ENCODE peak calls at places on chromosomes 6 and 20, in five cellular contexts. N is Ammon's horn, Y is activated T-helper 1 cell treated with Interleukin-2 at 50 U/mL for 16 hours, Q is SW480, T is non-pigmented ciliary epithelial cell. M is an unnamed sample.

GRCh38 chr6:105545206-105545920 is 142.5 kb upstream of the PREP start:
- DNase-seq in Y (no peak), N (no peak), T (no peak), Q (no peak), M (no peak)

GRCh38 chr20:32588040-32588439 is 2.9 kb upstream of the NOL4L start:
- DNase-seq in T (no peak), N (no peak), Q (no peak), Y (no peak), M (no peak)

GRCh38 chr20:57400262-57400701 is 9.1 kb downstream of the RBM38 start:
- DNase-seq in N (peak; percentile 21), Q (no peak), T (no peak), Y (no peak), M (no peak)

GRCh38 chr20:54103067-54103761 is 32.8 kb upstream of the BCAS1 start:
- DNase-seq in T (no peak), Q (peak; percentile 71), N (peak; percentile 44), Y (peak; percentile 35), M (peak; percentile 63)

GRCh38 chr6:152380993-152381898 is 255.9 kb downstream of the SYNE1 start:
- DNase-seq in N (peak; percentile 86), T (peak; percentile 91), Q (peak; percentile 64), Y (no peak), M (peak; percentile 55)

GRCh38 chr6:14822012-14822553 is 423.8 kb upstream of the JARID2 start:
- DNase-seq in N (no peak), Y (no peak), Q (no peak), T (no peak), M (no peak)

GRCh38 chr6:69232506-69233194 is 564.2 kb downstream of the LMBRD1 start:
- DNase-seq in T (peak; percentile 31), Q (peak; percentile 52), Y (no peak), N (peak; percentile 85), M (peak; percentile 87)

GRCh38 chr20:41538810-41539596 is 79.2 kb downstream of the CHD6 start:
- DNase-seq in Y (no peak), T (no peak), Q (peak; percentile 13), N (no peak), M (no peak)

GRCh38 chr6:90403489-90404381 is 107.1 kb upstream of the BACH2 start:
- DNase-seq in Q (peak; percentile 46), T (peak; percentile 64), Y (no peak), N (peak; percentile 14), M (no peak)

GRCh38 chr6:106194949-106195919 is 109.1 kb downstream of the PRDM1 start:
- DNase-seq in N (no peak), Q (peak; percentile 77), Y (no peak), T (peak; percentile 50), M (no peak)

GRCh38 chr6:13742961-13743735 is 31.5 kb upstream of the RANBP9 start:
- DNase-seq in T (no peak), Q (no peak), N (no peak), Y (no peak), M (no peak)

GRCh38 chr20:63567382-63568169 is 6.5 kb downstream of the HELZ2 start:
- DNase-seq in Q (no peak), T (no peak), N (peak; percentile 53), Y (peak; percentile 24), M (no peak)

GRCh38 chr6:35050291-35050987 is 90.7 kb downstream of the TCP11 start:
- DNase-seq in T (no peak), Q (no peak), Y (no peak), N (no peak), M (no peak)

GRCh38 chr6:7157752-7158616 is 50.2 kb downstream of the RREB1 start:
- DNase-seq in Q (no peak), T (no peak), Y (no peak), N (no peak), M (no peak)

GRCh38 chr6:43762410-43762768 is 7.6 kb upstream of the VEGFA start:
- DNase-seq in T (no peak), Q (no peak), Y (no peak), N (no peak), M (no peak)

GRCh38 chr6:13526718-13527668 is 39.6 kb upstream of the GFOD1 start:
- DNase-seq in Q (peak; percentile 65), Y (no peak), T (no peak), N (peak; percentile 41), M (no peak)

GRCh38 chr6:21522773-21523490 is 70.6 kb upstream of the SOX4 start:
- DNase-seq in N (peak; percentile 17), T (no peak), Q (no peak), Y (no peak), M (peak; percentile 46)

GRCh38 chr6:25717856-25718740 is 36.4 kb upstream of the SLC17A4 start:
- DNase-seq in Q (peak; percentile 8), T (peak; percentile 6), Y (no peak), N (peak; percentile 38), M (no peak)

GRCh38 chr6:21396313-21396712 is 197.2 kb upstream of the SOX4 start:
- DNase-seq in Y (no peak), N (no peak), Q (peak; percentile 36), T (peak; percentile 77), M (no peak)

GRCh38 chr20:1509237-1509636 is 18.0 kb upstream of the SIRPB2 start:
- DNase-seq in Q (peak; percentile 40), N (peak; percentile 75), Y (no peak), T (no peak), M (peak; percentile 74)

GRCh38 chr6:41214559-41215238 is 13.4 kb upstream of the TREML4 start:
- DNase-seq in T (no peak), Q (peak; percentile 25), Y (no peak), N (no peak), M (no peak)

GRCh38 chr6:45566882-45567281 is 189.1 kb upstream of the SUPT3H start:
- DNase-seq in Q (peak; percentile 73), T (no peak), N (no peak), Y (no peak), M (no peak)

GRCh38 chr6:89406157-89406556 is 5.9 kb downstream of the RRAGD start:
- DNase-seq in Q (no peak), N (no peak), T (no peak), Y (no peak), M (no peak)